ENCODE peak calls at places on chromosome 3, in seven cellular contexts. B, O, C, P, A, M and R are unnamed samples.

GRCh38 chr3:62876064-62876463 is 848 bp upstream of the CADPS start:
- DNase-seq in B (peak), O (no peak), C (peak), P (peak), A (no peak), M (peak), R (no peak)

GRCh38 chr3:16060358-16060852 is 114.1 kb upstream of the GALNT15 start:
- DNase-seq in B (peak), O (no peak), C (peak), P (no peak), A (no peak), M (peak), R (no peak)

GRCh38 chr3:23612296-23612891 is 193.4 kb upstream of the UBE2E1 start:
- DNase-seq in B (peak), O (no peak), C (peak), P (no peak), A (no peak), M (peak), R (no peak)

GRCh38 chr3:44041726-44042125 is 200.0 kb upstream of the TOPAZ1 start:
- DNase-seq in B (no peak), O (no peak), C (no peak), P (no peak), A (no peak), M (no peak), R (no peak)

GRCh38 chr3:148077318-148077923 is 620.3 kb upstream of the AGTR1 start:
- DNase-seq in B (peak), O (no peak), C (peak), P (peak), A (no peak), M (peak), R (no peak)

GRCh38 chr3:159844383-159844730 is 144.3 kb upstream of the IL12A start:
- DNase-seq in B (peak), O (no peak), C (peak), P (no peak), A (no peak), M (no peak), R (no peak)

GRCh38 chr3:154900777-154901176 is 179.3 kb upstream of the MME start:
- DNase-seq in B (peak), O (no peak), C (no peak), P (no peak), A (no peak), M (no peak), R (no peak)

GRCh38 chr3:138781012-138781470 is 53.7 kb downstream of the PIK3CB start:
- DNase-seq in B (no peak), O (no peak), C (no peak), P (no peak), A (no peak), M (no peak), R (no peak)

GRCh38 chr3:127887321-127887720 is 27.7 kb upstream of the KBTBD12 start:
- DNase-seq in B (no peak), O (no peak), C (peak), P (no peak), A (no peak), M (no peak), R (no peak)

GRCh38 chr3:35383719-35384555 is 255.4 kb upstream of the ARPP21 start:
- DNase-seq in B (peak), O (no peak), C (peak), P (no peak), A (no peak), M (no peak), R (no peak)

GRCh38 chr3:141331370-141332318 is 36.7 kb upstream of the ZBTB38 start:
- DNase-seq in B (peak), O (peak), C (peak), P (no peak), A (no peak), M (peak), R (no peak)

GRCh38 chr3:69008980-69009379 is 4.5 kb downstream of the EOGT start:
- DNase-seq in B (no peak), O (no peak), C (peak), P (no peak), A (no peak), M (no peak), R (no peak)

GRCh38 chr3:17645074-17645698 is 97.2 kb downstream of the TBC1D5 start:
- DNase-seq in B (peak), O (no peak), C (peak), P (peak), A (no peak), M (peak), R (no peak)

GRCh38 chr3:187739125-187739560 is 6.1 kb downstream of the BCL6 start:
- DNase-seq in B (no peak), O (no peak), C (peak), P (peak), A (no peak), M (no peak), R (peak)

GRCh38 chr3:43155464-43156121 is 49.7 kb upstream of the POMGNT2 start:
- DNase-seq in B (peak), O (no peak), C (peak), P (no peak), A (no peak), M (peak), R (peak)

GRCh38 chr3:141796436-141797166 is 33.4 kb downstream of the GRK7 start:
- DNase-seq in B (peak), O (no peak), C (peak), P (peak), A (peak), M (peak), R (no peak)

GRCh38 chr3:54783611-54784010 is 144.2 kb downstream of the LRTM1 start:
- DNase-seq in B (no peak), O (no peak), C (peak), P (no peak), A (no peak), M (no peak), R (no peak)

GRCh38 chr3:195140410-195140809 is 130.5 kb downstream of the XXYLT1 start:
- DNase-seq in B (no peak), O (no peak), C (no peak), P (no peak), A (no peak), M (no peak), R (no peak)

GRCh38 chr3:38581774-38582173 is 67.7 kb downstream of the SCN5A start:
- DNase-seq in B (no peak), O (no peak), C (no peak), P (no peak), A (no peak), M (no peak), R (peak)

GRCh38 chr3:141767062-141767461 is 3.9 kb downstream of the GRK7 start:
- DNase-seq in B (no peak), O (no peak), C (no peak), P (no peak), A (no peak), M (no peak), R (no peak)

GRCh38 chr3:191379473-191379872 is 49.1 kb upstream of the UTS2B start:
- DNase-seq in B (no peak), O (no peak), C (no peak), P (peak), A (no peak), M (no peak), R (no peak)

GRCh38 chr3:24005669-24006068 is 60.6 kb downstream of the NR1D2 start:
- DNase-seq in B (no peak), O (no peak), C (no peak), P (no peak), A (no peak), M (no peak), R (no peak)

GRCh38 chr3:72894941-72895552 is 7.2 kb downstream of the GXYLT2 start:
- DNase-seq in B (peak), O (no peak), C (no peak), P (no peak), A (no peak), M (no peak), R (no peak)

GRCh38 chr3:128316456-128316855 is 150.2 kb downstream of the DNAJB8 start:
- DNase-seq in B (peak), O (no peak), C (no peak), P (no peak), A (peak), M (no peak), R (peak)

GRCh38 chr3:13493867-13494441 is 13.8 kb downstream of the HDAC11 start:
- DNase-seq in B (no peak), O (no peak), C (no peak), P (no peak), A (no peak), M (no peak), R (no peak)

GRCh38 chr3:182855076-182855475 is 61.8 kb downstream of the ATP11B start:
- DNase-seq in B (no peak), O (no peak), C (no peak), P (no peak), A (no peak), M (no peak), R (no peak)

GRCh38 chr3:30639937-30640336 is 33.5 kb downstream of the TGFBR2 start:
- DNase-seq in B (no peak), O (no peak), C (no peak), P (peak), A (no peak), M (no peak), R (no peak)

GRCh38 chr3:178646205-178646604 is 110.0 kb downstream of the KCNMB2 start:
- DNase-seq in B (no peak), O (no peak), C (no peak), P (no peak), A (no peak), M (no peak), R (no peak)

GRCh38 chr3:172739462-172739861 is 11.1 kb upstream of the ECT2 start:
- DNase-seq in B (no peak), O (no peak), C (no peak), P (no peak), A (no peak), M (no peak), R (no peak)

GRCh38 chr3:34483290-34483887 is 685.0 kb downstream of the PDCD6IP start:
- DNase-seq in B (no peak), O (no peak), C (no peak), P (no peak), A (no peak), M (no peak), R (no peak)

GRCh38 chr3:127448671-127449070 is 141.9 kb downstream of the TPRA1 start:
- DNase-seq in B (no peak), O (no peak), C (no peak), P (no peak), A (peak), M (no peak), R (peak)

GRCh38 chr3:39718674-39719595 is 90.5 kb upstream of the MYRIP start:
- DNase-seq in B (peak), O (no peak), C (peak), P (no peak), A (no peak), M (peak), R (no peak)

GRCh38 chr3:44105571-44105970 is 136.1 kb upstream of the TOPAZ1 start:
- DNase-seq in B (no peak), O (no peak), C (no peak), P (peak), A (no peak), M (no peak), R (no peak)

GRCh38 chr3:78647735-78648134 is 1120.1 kb downstream of the ROBO1 start:
- DNase-seq in B (peak), O (no peak), C (peak), P (no peak), A (no peak), M (no peak), R (no peak)

GRCh38 chr3:108006077-108006675 is 84.7 kb downstream of the CD47 start:
- DNase-seq in B (peak), O (no peak), C (peak), P (no peak), A (no peak), M (no peak), R (peak)

GRCh38 chr3:113277886-113278598 is 66.7 kb downstream of the BOC start:
- DNase-seq in B (no peak), O (no peak), C (no peak), P (no peak), A (no peak), M (no peak), R (no peak)
- TF ChIP-seq CTCF in B (no peak), O (no peak), C (no peak), P (peak), A (no peak), M (peak), R (no peak)

GRCh38 chr3:131033480-131034080 is 6.9 kb downstream of the NEK11 start:
- DNase-seq in B (peak), O (no peak), C (peak), P (peak), A (no peak), M (peak), R (no peak)
- TF ChIP-seq CTCF in B (peak), O (no peak), C (peak), P (peak), A (peak), M (peak), R (peak)

DNA sequence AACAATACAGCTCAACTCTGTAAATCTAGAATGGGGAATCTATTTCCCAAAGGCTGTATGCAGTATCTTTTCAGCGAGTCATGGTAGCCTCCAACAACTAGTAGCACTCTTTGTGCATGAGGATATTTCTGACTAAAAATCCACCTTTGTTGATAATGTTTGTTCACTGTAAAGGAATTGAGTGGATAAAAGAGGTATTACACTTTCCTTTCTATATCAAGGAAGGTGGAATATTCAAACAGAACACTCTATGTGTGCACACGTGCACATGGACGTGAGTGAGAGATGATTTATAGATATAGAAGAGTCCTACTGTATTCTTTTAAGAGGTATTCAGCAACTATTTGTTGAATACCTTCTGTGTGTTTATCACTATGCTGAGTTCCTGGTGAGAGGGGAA is 68.2 kb downstream of the CMSS1 start:
- DNase-seq in B (no peak), O (no peak), C (no peak), P (no peak), A (no peak), M (no peak), R (no peak)
- TF ChIP-seq CTCF in B (no peak), O (no peak), C (no peak), P (no peak), A (no peak), M (no peak), R (no peak)

DNA sequence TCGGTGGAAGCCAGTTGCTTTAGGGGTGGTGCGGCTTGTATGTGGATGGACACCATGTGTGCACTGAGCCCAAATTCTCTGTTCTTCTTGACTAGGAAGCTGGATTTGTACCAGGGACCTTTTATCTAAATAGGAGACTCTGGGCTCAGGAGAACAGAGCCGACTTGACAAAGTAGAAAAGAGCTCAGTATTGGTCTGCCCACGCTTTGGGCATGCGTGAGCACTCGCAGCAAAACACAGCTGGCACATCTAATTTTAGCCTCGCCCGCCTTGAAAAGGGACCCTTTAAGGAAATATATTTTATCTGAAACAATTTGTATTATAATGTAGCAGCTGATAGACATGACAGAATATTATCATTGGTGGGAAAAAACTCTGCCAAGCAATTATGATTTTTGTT is 1.0 kb upstream of the RBMS3 start:
- DNase-seq in B (peak), O (no peak), C (peak), P (peak), A (no peak), M (peak), R (no peak)
- TF ChIP-seq CTCF in B (no peak), O (no peak), C (no peak), P (no peak), A (no peak), M (no peak), R (no peak)

GRCh38 chr3:129607391-129608068 is 1.1 kb upstream of the PLXND1 start:
- DNase-seq in B (no peak), O (no peak), C (no peak), P (no peak), A (no peak), M (no peak), R (no peak)

GRCh38 chr3:129604942-129605592 is 1.4 kb downstream of the PLXND1 start:
- DNase-seq in B (peak), O (no peak), C (no peak), P (no peak), A (no peak), M (no peak), R (no peak)

GRCh38 chr3:129606522-129607390 is at the start of gene PLXND1:
- DNase-seq in B (peak), O (no peak), C (peak), P (no peak), A (no peak), M (peak), R (peak)

GRCh38 chr3:129604223-129604941 is 2.1 kb downstream of the PLXND1 start:
- DNase-seq in B (no peak), O (no peak), C (no peak), P (no peak), A (no peak), M (no peak), R (no peak)

DNA sequence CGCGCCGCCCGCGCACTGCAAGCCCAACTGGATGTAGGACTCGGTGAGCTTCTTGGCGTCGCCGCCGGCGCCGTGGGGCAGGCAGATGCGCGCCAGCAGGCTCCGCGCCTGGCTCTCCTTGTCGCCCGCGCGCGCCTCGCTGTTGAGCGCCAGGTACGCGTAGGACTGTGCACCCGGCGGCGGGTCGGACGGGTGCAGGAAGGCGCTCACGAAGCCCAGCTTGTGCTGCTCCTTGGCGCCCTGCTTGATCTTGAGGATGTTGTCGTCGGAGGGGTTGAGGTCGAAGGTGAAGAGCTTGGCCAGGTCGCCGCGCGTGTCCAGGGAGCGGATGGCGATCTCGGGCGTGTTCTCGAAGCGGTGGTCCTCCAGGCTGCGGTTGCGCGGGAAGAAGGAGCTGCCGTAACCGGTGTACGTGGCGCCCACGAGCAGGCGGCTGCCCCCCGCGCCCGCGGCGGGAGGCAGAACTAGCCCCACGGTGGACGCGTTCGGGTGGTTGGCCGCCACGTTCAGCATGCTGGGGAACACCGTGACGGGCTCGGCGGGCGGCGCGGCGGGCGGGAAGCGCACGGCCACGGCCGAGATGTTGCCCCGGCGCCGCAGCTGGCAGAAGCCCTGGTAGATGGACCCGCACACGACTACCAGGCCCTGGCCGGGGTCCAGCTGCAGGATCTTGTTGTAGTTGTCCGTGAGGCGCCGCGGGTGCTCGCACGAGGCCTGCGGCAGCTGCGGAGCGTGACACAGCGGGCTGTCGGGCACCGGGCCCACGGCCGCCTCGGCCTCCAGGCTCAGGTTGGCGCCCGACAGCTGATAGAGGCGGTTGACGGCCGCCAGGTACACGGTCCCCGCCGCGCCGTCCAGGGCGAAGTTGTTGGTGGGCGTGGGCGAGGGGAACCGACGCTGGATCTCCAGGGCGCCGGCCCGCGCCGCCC is 619 bp downstream of the PLXND1 start:
- DNase-seq in B (peak), O (no peak), C (peak), P (peak), A (no peak), M (peak), R (no peak)
- TF ChIP-seq CTCF in B (peak), O (no peak), C (no peak), P (no peak), A (no peak), M (no peak), R (no peak)

DNA sequence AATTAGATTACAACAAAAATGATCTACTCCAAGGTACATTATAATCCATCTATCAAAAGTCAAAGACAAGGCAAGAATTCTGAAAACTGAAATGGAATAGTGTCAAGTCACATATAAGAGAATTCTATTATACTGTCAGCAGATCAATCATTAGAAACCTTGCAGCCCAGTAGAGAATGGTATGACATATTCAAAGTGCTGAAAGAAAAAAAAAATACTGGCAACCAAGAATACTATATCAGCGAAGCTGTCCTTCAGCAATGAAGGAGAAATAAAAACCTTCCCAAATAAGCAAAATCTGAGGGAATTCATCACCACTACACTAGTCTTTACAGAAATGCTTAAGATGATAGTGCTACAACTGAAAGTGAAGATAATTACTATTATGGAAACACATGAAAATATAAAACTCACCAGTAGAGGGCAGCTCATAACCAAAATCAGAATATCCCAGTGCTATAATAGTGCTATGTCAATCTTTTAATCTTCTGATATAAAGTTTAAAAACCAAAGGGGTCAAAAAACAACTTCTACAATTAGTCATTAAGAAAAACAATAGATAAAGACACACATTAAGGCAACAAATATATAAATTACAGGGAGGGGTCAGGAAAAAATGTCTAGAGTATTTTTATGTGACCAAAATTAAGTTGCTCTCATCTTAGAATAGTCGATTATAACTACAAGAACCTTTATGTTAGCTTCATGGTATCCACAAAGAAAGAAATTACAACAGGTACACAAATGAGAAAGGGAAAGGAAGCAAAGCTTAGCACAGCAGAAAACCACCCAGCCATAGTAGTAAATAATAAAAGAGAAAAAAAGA is 190.7 kb upstream of the CNTN6 start:
- DNase-seq in B (peak), O (no peak), C (no peak), P (peak), A (no peak), M (no peak), R (no peak)
- TF ChIP-seq CTCF in B (peak), O (no peak), C (peak), P (peak), A (peak), M (peak), R (no peak)